ENCODE peak calls at places on chromosome 11, in seven cellular contexts. One of them, this sample, is unnamed.

GRCh38 chr11:38824573-38824972 is 2226.5 kb upstream of the RAG2 start:
- DNase-seq in GM12892: no peak
- DNase-seq in left cardiac atrium: no peak
- DNase-seq in foreskin fibroblast: no peak
- DNase-seq in head of caudate nucleus: no peak
- DNase-seq in C1 segment of cervical spinal cord: no peak
- DNase-seq in HEK293T: peak
- DNase-seq in this sample: no peak

GRCh38 chr11:47641585-47642098 is 717 bp downstream of the MTCH2 start:
- DNase-seq in HEK293T: no peak
- DNase-seq in left cardiac atrium: no peak
- DNase-seq in GM12892: no peak
- DNase-seq in foreskin fibroblast: no peak
- DNase-seq in C1 segment of cervical spinal cord: peak
- DNase-seq in head of caudate nucleus: peak
- DNase-seq in this sample: peak

GRCh38 chr11:2300936-2301630 is 635 bp downstream of the C11orf21 start:
- DNase-seq in C1 segment of cervical spinal cord: no peak
- DNase-seq in foreskin fibroblast: no peak
- DNase-seq in left cardiac atrium: peak
- DNase-seq in HEK293T: no peak
- DNase-seq in head of caudate nucleus: no peak
- DNase-seq in GM12892: no peak
- DNase-seq in this sample: no peak

GRCh38 chr11:117805048-117805447 is 8.0 kb upstream of the DSCAML1 start:
- DNase-seq in left cardiac atrium: no peak
- DNase-seq in HEK293T: no peak
- DNase-seq in head of caudate nucleus: no peak
- DNase-seq in GM12892: no peak
- DNase-seq in C1 segment of cervical spinal cord: no peak
- DNase-seq in foreskin fibroblast: no peak
- DNase-seq in this sample: no peak

GRCh38 chr11:35841733-35842132 is 102.1 kb upstream of the LDLRAD3 start:
- DNase-seq in GM12892: no peak
- DNase-seq in foreskin fibroblast: no peak
- DNase-seq in HEK293T: no peak
- DNase-seq in left cardiac atrium: no peak
- DNase-seq in head of caudate nucleus: no peak
- DNase-seq in C1 segment of cervical spinal cord: no peak
- DNase-seq in this sample: no peak

GRCh38 chr11:45876401-45876800 is 9.1 kb upstream of the MAPK8IP1 start:
- DNase-seq in head of caudate nucleus: no peak
- DNase-seq in C1 segment of cervical spinal cord: no peak
- DNase-seq in left cardiac atrium: no peak
- DNase-seq in foreskin fibroblast: no peak
- DNase-seq in GM12892: no peak
- DNase-seq in HEK293T: no peak
- DNase-seq in this sample: no peak

GRCh38 chr11:68750988-68751325 is 363 bp downstream of the TESMIN start:
- DNase-seq in HEK293T: no peak
- DNase-seq in foreskin fibroblast: no peak
- DNase-seq in GM12892: no peak
- DNase-seq in left cardiac atrium: no peak
- DNase-seq in C1 segment of cervical spinal cord: no peak
- DNase-seq in head of caudate nucleus: no peak
- DNase-seq in this sample: no peak

GRCh38 chr11:19598876-19599275 is 113.8 kb upstream of the NAV2 start:
- DNase-seq in GM12892: no peak
- DNase-seq in left cardiac atrium: no peak
- DNase-seq in C1 segment of cervical spinal cord: no peak
- DNase-seq in foreskin fibroblast: no peak
- DNase-seq in head of caudate nucleus: no peak
- DNase-seq in HEK293T: no peak
- DNase-seq in this sample: no peak

GRCh38 chr11:122853971-122854446 is 15.7 kb downstream of the CRTAM start:
- DNase-seq in foreskin fibroblast: peak
- DNase-seq in head of caudate nucleus: peak
- DNase-seq in C1 segment of cervical spinal cord: peak
- DNase-seq in left cardiac atrium: no peak
- DNase-seq in GM12892: no peak
- DNase-seq in HEK293T: peak
- DNase-seq in this sample: peak

GRCh38 chr11:67996051-67996450 is 7.8 kb downstream of the UNC93B1 start:
- DNase-seq in head of caudate nucleus: no peak
- DNase-seq in left cardiac atrium: no peak
- DNase-seq in HEK293T: no peak
- DNase-seq in foreskin fibroblast: no peak
- DNase-seq in GM12892: no peak
- DNase-seq in C1 segment of cervical spinal cord: no peak
- DNase-seq in this sample: no peak

GRCh38 chr11:121416909-121417567 is 35.1 kb upstream of the SORL1 start:
- DNase-seq in left cardiac atrium: peak
- DNase-seq in HEK293T: no peak
- DNase-seq in foreskin fibroblast: peak
- DNase-seq in GM12892: no peak
- DNase-seq in head of caudate nucleus: peak
- DNase-seq in C1 segment of cervical spinal cord: peak
- DNase-seq in this sample: peak

GRCh38 chr11:87451400-87451799 is 413.7 kb downstream of the TMEM135 start:
- DNase-seq in head of caudate nucleus: no peak
- DNase-seq in C1 segment of cervical spinal cord: no peak
- DNase-seq in foreskin fibroblast: no peak
- DNase-seq in HEK293T: no peak
- DNase-seq in left cardiac atrium: no peak
- DNase-seq in GM12892: no peak
- DNase-seq in this sample: no peak

GRCh38 chr11:120509346-120510053 is 2.0 kb upstream of the GRIK4 start:
- DNase-seq in GM12892: no peak
- DNase-seq in HEK293T: no peak
- DNase-seq in left cardiac atrium: no peak
- DNase-seq in head of caudate nucleus: no peak
- DNase-seq in C1 segment of cervical spinal cord: no peak
- DNase-seq in foreskin fibroblast: no peak
- DNase-seq in this sample: no peak

GRCh38 chr11:11843233-11843632 is 1.5 kb downstream of the USP47 start:
- DNase-seq in HEK293T: no peak
- DNase-seq in foreskin fibroblast: peak
- DNase-seq in C1 segment of cervical spinal cord: no peak
- DNase-seq in left cardiac atrium: no peak
- DNase-seq in GM12892: no peak
- DNase-seq in head of caudate nucleus: no peak
- DNase-seq in this sample: no peak

GRCh38 chr11:117228091-117228490 is 3.8 kb downstream of the PCSK7 start:
- DNase-seq in HEK293T: no peak
- DNase-seq in GM12892: no peak
- DNase-seq in C1 segment of cervical spinal cord: no peak
- DNase-seq in left cardiac atrium: no peak
- DNase-seq in head of caudate nucleus: no peak
- DNase-seq in foreskin fibroblast: no peak
- DNase-seq in this sample: no peak

GRCh38 chr11:110148775-110149744 is 55.9 kb downstream of the ZC3H12C start:
- DNase-seq in head of caudate nucleus: no peak
- DNase-seq in foreskin fibroblast: peak
- DNase-seq in GM12892: no peak
- DNase-seq in left cardiac atrium: no peak
- DNase-seq in C1 segment of cervical spinal cord: no peak
- DNase-seq in HEK293T: no peak
- DNase-seq in this sample: no peak

GRCh38 chr11:68118753-68119448 is 2.3 kb downstream of the CHKA start:
- DNase-seq in GM12892: no peak
- DNase-seq in foreskin fibroblast: no peak
- DNase-seq in C1 segment of cervical spinal cord: no peak
- DNase-seq in left cardiac atrium: no peak
- DNase-seq in head of caudate nucleus: no peak
- DNase-seq in HEK293T: no peak
- DNase-seq in this sample: no peak

GRCh38 chr11:77035580-77035979 is 1.4 kb downstream of the B3GNT6 start:
- DNase-seq in head of caudate nucleus: no peak
- DNase-seq in C1 segment of cervical spinal cord: no peak
- DNase-seq in HEK293T: no peak
- DNase-seq in foreskin fibroblast: no peak
- DNase-seq in GM12892: no peak
- DNase-seq in left cardiac atrium: no peak
- DNase-seq in this sample: no peak

GRCh38 chr11:68204402-68204801 is 8.7 kb downstream of the KMT5B start:
- DNase-seq in left cardiac atrium: no peak
- DNase-seq in C1 segment of cervical spinal cord: no peak
- DNase-seq in HEK293T: no peak
- DNase-seq in head of caudate nucleus: no peak
- DNase-seq in GM12892: no peak
- DNase-seq in foreskin fibroblast: no peak
- DNase-seq in this sample: no peak

GRCh38 chr11:32323814-32324130 is 111.6 kb downstream of the WT1 start:
- DNase-seq in HEK293T: no peak
- DNase-seq in GM12892: no peak
- DNase-seq in left cardiac atrium: no peak
- DNase-seq in C1 segment of cervical spinal cord: no peak
- DNase-seq in foreskin fibroblast: no peak
- DNase-seq in head of caudate nucleus: no peak
- DNase-seq in this sample: no peak

GRCh38 chr11:121282886-121283502 is 9.6 kb upstream of the SC5D start:
- DNase-seq in C1 segment of cervical spinal cord: no peak
- DNase-seq in HEK293T: no peak
- DNase-seq in GM12892: no peak
- DNase-seq in left cardiac atrium: no peak
- DNase-seq in foreskin fibroblast: no peak
- DNase-seq in head of caudate nucleus: no peak
- DNase-seq in this sample: no peak